ENCODE peak calls at places on chromosomes 7 and 10, in six cellular contexts. B is mesendoderm, Q is H1, F is neuronal stem cell, T is H9, J is mesenchymal stem cell. Z is an unnamed sample.
A peak's percentile ranks its signal among the peaks of the same experiment; 100 is the strongest.

GRCh38 chr10:28652101-28652500 is 25.2 kb upstream of the BAMBI start:
- DNase-seq in F (no peak), T (no peak), Q (no peak), J (no peak), B (no peak), Z (no peak)

GRCh38 chr10:123287594-123288247 is 133.5 kb downstream of the BUB3 start:
- DNase-seq in B (no peak), F (no peak), J (no peak), T (no peak), Q (no peak), Z (peak; percentile 2)

GRCh38 chr7:123865517-123866117 is 20.6 kb downstream of the HYAL4 start:
- DNase-seq in B (peak; percentile 76), Q (no peak), J (peak; percentile 66), F (peak; percentile 47), T (peak; percentile 46), Z (peak; percentile 67)

GRCh38 chr10:75650648-75651047 is 219.2 kb downstream of the LRMDA start:
- DNase-seq in J (no peak), B (no peak), T (no peak), Q (no peak), F (no peak), Z (no peak)

GRCh38 chr7:31882187-31882586 is 188.0 kb downstream of the PDE1C start:
- DNase-seq in F (no peak), T (peak; percentile 37), J (no peak), B (peak; percentile 40), Q (peak; percentile 3), Z (no peak)

GRCh38 chr10:23516530-23516929 is 77.7 kb downstream of the OTUD1 start:
- DNase-seq in J (peak; percentile 35), Q (no peak), T (no peak), F (peak; percentile 9), B (peak; percentile 50), Z (peak; percentile 12)

GRCh38 chr7:106609416-106609815 is 51.5 kb downstream of the CCDC71L start:
- DNase-seq in T (no peak), B (peak; percentile 14), J (peak; percentile 85), Q (no peak), F (no peak), Z (peak; percentile 91)

GRCh38 chr10:72692897-72693598 is 1.1 kb downstream of the MCU start:
- DNase-seq in B (peak; percentile 34), Q (no peak), F (no peak), J (peak; percentile 46), T (no peak), Z (peak; percentile 18)

GRCh38 chr7:100154651-100155491 is 3.7 kb downstream of the TRAPPC14 start:
- DNase-seq in Q (no peak), T (no peak), F (no peak), J (no peak), B (peak; percentile 77), Z (no peak)

GRCh38 chr7:73774923-73775322 is 4.9 kb upstream of the CLDN3 start:
- DNase-seq in T (no peak), Q (no peak), B (no peak), J (peak; percentile 29), F (no peak), Z (peak; percentile 44)

GRCh38 chr10:74300651-74301050 is 149.6 kb downstream of the ADK start:
- DNase-seq in T (no peak), B (no peak), Q (no peak), J (no peak), F (no peak), Z (no peak)

GRCh38 chr7:120272896-120273475 is at the start of gene KCND2:
- DNase-seq in T (peak; percentile 58), Q (no peak), B (peak; percentile 54), F (peak; percentile 33), J (peak; percentile 32), Z (no peak)

GRCh38 chr10:3427316-3427715 is 254.7 kb upstream of the PITRM1 start:
- DNase-seq in T (no peak), B (no peak), F (no peak), J (no peak), Q (no peak), Z (peak; percentile 36)

GRCh38 chr7:2978403-2978802 is 65.3 kb downstream of the CARD11 start:
- DNase-seq in B (peak; percentile 68), T (peak; percentile 69), Q (peak; percentile 9), J (no peak), F (no peak), Z (no peak)

GRCh38 chr7:43538404-43538771 is 44.5 kb upstream of the STK17A start:
- DNase-seq in J (no peak), T (no peak), Q (no peak), B (no peak), F (no peak), Z (no peak)

GRCh38 chr7:135801045-135801693 is 52.6 kb upstream of the FAM180A start:
- DNase-seq in F (peak; percentile 61), B (peak; percentile 83), J (peak; percentile 76), T (no peak), Q (no peak), Z (peak; percentile 74)

GRCh38 chr7:44531421-44532380 is 9.4 kb downstream of the NPC1L1 start:
- DNase-seq in F (no peak), Q (no peak), J (no peak), T (no peak), B (no peak), Z (no peak)

GRCh38 chr10:125152646-125153368 is 7.6 kb downstream of the CTBP2 start:
- DNase-seq in F (no peak), J (peak; percentile 44), B (peak; percentile 62), Q (no peak), T (peak; percentile 56), Z (no peak)

GRCh38 chr10:28839600-28840007 is 162.3 kb downstream of the BAMBI start:
- DNase-seq in Q (no peak), B (peak; percentile 53), F (no peak), T (no peak), J (peak; percentile 90), Z (peak; percentile 79)

GRCh38 chr10:77513783-77514331 is 123.8 kb downstream of the KCNMA1 start:
- DNase-seq in T (peak; percentile 58), B (peak; percentile 65), Q (no peak), F (no peak), J (peak; percentile 92), Z (peak; percentile 91)

GRCh38 chr10:58998924-58999713 is 177.3 kb upstream of the PHYHIPL start:
- DNase-seq in T (no peak), F (no peak), B (no peak), Q (no peak), J (no peak), Z (no peak)

GRCh38 chr7:99597762-99598501 is at the start of gene TMEM225B:
- DNase-seq in T (peak; percentile 46), B (peak; percentile 5), Q (no peak), J (no peak), F (no peak), Z (no peak)

GRCh38 chr10:100998991-100999741 is 442 bp upstream of the LZTS2 start:
- DNase-seq in J (peak; percentile 79), Q (no peak), B (peak; percentile 74), F (peak; percentile 76), T (peak; percentile 75), Z (peak; percentile 75)

GRCh38 chr7:111803015-111803758 is 240.9 kb upstream of the IMMP2L start:
- DNase-seq in F (no peak), B (no peak), Q (no peak), T (no peak), J (peak; percentile 8), Z (peak; percentile 32)

GRCh38 chr10:95278061-95278988 is 12.5 kb downstream of the PDLIM1 start:
- DNase-seq in B (peak; percentile 85), J (peak; percentile 89), Q (no peak), T (no peak), F (no peak), Z (peak; percentile 73)

GRCh38 chr10:99612167-99612831 is 7.9 kb downstream of the SLC25A28 start:
- DNase-seq in J (peak; percentile 76), Q (no peak), B (peak; percentile 82), T (peak; percentile 58), F (peak; percentile 63), Z (peak; percentile 62)

DNA sequence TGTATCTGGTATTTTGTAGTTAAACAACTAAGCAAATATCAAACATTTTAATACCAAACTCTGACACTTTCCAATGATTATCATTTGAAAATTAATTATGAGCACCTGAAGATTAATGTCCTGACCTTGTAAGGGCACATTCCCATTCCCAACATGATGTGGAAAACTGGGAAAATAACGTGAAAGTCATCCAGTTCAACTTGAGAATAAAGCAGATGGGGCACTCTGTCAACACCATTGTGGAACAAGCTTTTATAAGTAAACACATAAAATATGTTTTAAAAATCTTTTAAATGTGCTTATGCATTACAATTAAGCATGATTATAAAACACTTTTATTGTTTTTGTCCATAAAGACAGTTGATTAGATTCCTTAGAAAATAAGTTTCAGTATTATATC is 14.1 kb downstream of the STEAP2 start:
- DNase-seq in F (no peak), Q (no peak), B (no peak), J (no peak), T (no peak), Z (no peak)
- H4K8ac ChIP-seq in F (no peak overlapping the region), Q (no peak overlapping the region), B (no peak overlapping the region), J (no peak overlapping the region), T (no peak overlapping the region), Z (no peak overlapping the region)

DNA sequence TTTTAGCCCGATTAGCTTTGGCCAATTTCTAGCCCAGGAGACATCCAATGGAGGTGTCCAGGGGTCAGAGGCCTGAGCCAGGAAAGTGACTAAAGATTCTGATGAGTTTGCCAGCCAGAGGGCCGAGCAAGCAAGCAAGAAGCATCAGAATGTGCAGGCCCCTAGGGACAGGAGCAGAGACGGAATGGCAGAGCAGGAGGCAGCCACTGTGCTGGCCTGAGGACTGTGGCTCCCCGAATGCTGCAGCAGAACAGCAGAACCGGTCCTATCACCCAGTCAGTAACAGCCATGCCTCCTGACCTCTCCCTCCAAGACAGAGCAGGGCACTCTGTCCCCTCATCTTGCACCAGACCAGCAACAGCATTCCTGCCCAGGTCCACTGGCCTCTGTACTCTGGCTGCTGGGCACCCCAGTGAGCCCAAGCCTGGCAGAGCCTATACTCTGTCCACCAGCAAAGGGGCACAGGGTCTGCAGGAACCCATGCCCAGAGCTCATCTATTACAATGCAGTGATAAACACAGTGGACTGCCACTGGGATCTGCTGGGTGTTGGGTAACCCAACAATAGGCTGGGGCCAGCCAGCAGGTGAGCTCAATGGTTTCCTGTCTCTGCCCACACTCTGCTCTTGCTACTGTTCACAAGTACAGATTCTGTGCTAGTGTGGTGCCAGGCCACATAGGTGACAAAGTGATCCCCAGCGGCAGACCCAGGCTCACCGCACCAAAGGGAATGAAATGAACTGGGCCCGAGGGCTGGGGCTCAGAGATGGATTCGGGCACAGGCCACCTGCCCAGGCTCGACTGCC is 85.7 kb downstream of the ARHGAP22 start:
- DNase-seq in J (no peak), B (no peak), T (no peak), Q (no peak), F (no peak), Z (no peak)
- H2BK15ac ChIP-seq in J (no peak overlapping the region), B (no peak overlapping the region), T (no peak overlapping the region), Q (no peak overlapping the region), F (peak overlapping the region; percentile 40), Z (no peak overlapping the region)

GRCh38 chr7:25852995-25853713 is 298.8 kb upstream of the NFE2L3 start:
- DNase-seq in F (no peak), B (no peak), T (no peak), Q (no peak), J (peak; percentile 41), Z (no peak)
- H3K79me1 ChIP-seq in F (no peaks in the 10 kb centered on the region), B (no peaks in the 10 kb centered on the region), T (no peaks in the 10 kb centered on the region), Q (no peaks in the 10 kb centered on the region), J (no peaks in the 10 kb centered on the region), Z (no peaks in the 10 kb centered on the region)

GRCh38 chr7:103148994-103149807 is at the start of gene NAPEPLD:
- DNase-seq in Q (peak; percentile 31), F (peak; percentile 74), B (peak; percentile 93), J (peak; percentile 93), T (peak; percentile 69), Z (peak; percentile 83)
- H4K8ac ChIP-seq in Q (peak within 1 kb of the TSS; percentile 99), F (no peak within 1 kb of the TSS), B (peak within 1 kb of the TSS; percentile 87), J (peak within 1 kb of the TSS; percentile 99), T (peak within 1 kb of the TSS; percentile 40), Z (peak within 1 kb of the TSS; percentile 100)

GRCh38 chr7:118328505-118329211 is 104.2 kb downstream of the ANKRD7 start:
- DNase-seq in B (no peak), F (no peak), T (no peak), J (no peak), Q (no peak), Z (no peak)
- H2BK15ac ChIP-seq in B (no peak overlapping the region), F (no peak overlapping the region), T (no peak overlapping the region), J (no peak overlapping the region), Q (no peak overlapping the region), Z (no peak overlapping the region)

Z was measured in IMR-90.